ENCODE peak calls at places on chromosomes 16 and 17, in six cellular contexts. R is fibroblast of villous mesenchyme, M is astrocyte, G is A549, T is AG10803, W is colonic mucosa. A is an unnamed sample.

GRCh38 chr17:30824002-30824355 is 513 bp downstream of the CRLF3 start:
- DNase-seq in R (no peak), G (peak; percentile 64), T (no peak), W (no peak), M (no peak), A (no peak)

GRCh38 chr17:58605470-58605869 is 86.4 kb downstream of the TEX14 start:
- DNase-seq in W (no peak), T (no peak), M (no peak), R (no peak), G (no peak), A (no peak)

GRCh38 chr16:15553313-15554088 is 89.5 kb downstream of the MARF1 start:
- DNase-seq in G (no peak), T (peak; percentile 54), M (peak; percentile 16), R (no peak), W (no peak), A (peak; percentile 27)

GRCh38 chr16:89051521-89052166 is 42.0 kb upstream of the ACSF3 start:
- DNase-seq in G (no peak), W (no peak), R (no peak), M (no peak), T (no peak), A (no peak)

GRCh38 chr17:10744509-10745000 is 14.7 kb upstream of the TMEM220 start:
- DNase-seq in M (no peak), G (no peak), T (no peak), R (no peak), W (no peak), A (no peak)

GRCh38 chr17:16406742-16407674 is 8.4 kb upstream of the TRPV2 start:
- DNase-seq in G (peak; percentile 58), W (no peak), R (peak; percentile 37), M (peak; percentile 29), T (no peak), A (no peak)

GRCh38 chr17:9628509-9628908 is 16.8 kb upstream of the USP43 start:
- DNase-seq in R (no peak), W (peak; percentile 24), M (no peak), G (no peak), T (no peak), A (no peak)

GRCh38 chr17:57284984-57285646 is 28.8 kb downstream of the MSI2 start:
- DNase-seq in W (no peak), R (no peak), G (no peak), M (peak; percentile 47), T (no peak), A (no peak)

GRCh38 chr17:81002409-81003361 is 11.0 kb downstream of the CHMP6 start:
- DNase-seq in T (peak; percentile 52), M (peak; percentile 51), R (peak; percentile 65), G (no peak), W (peak; percentile 94), A (peak; percentile 85)

DNA sequence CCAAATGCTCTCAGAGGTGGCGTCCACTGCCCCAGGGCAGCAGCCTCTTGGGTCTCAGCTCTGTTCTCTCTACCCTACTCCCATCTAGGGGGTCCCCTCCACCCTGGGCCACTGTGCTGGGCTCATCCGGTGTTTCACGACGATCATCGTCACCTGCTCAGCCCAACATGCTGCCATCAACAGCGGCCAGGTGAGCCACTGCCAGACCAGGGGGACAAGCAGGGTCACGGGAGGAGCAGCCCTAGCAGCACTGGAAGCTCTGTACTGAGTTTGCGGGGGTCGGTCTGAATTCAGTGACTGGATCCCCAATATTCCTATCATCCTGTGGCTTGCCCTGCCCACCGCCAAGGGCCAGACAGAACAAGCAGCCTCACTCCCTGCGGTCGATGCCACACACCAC is 16.0 kb downstream of the ALOX12B start:
- DNase-seq in T (no peak), M (no peak), R (no peak), W (no peak), G (no peak), A (no peak)
- H3K4me3 ChIP-seq in T (no peak overlapping the region), M (no peak overlapping the region), R (no peak overlapping the region), W (no peak overlapping the region), G (no peak overlapping the region), A (no peak overlapping the region)

GRCh38 chr17:49191917-49192741 is 18.2 kb downstream of the GNGT2 start:
- DNase-seq in M (peak; percentile 70), T (peak; percentile 82), R (peak; percentile 84), W (peak; percentile 94), G (peak; percentile 75), A (peak; percentile 84)
- TF ChIP-seq CTCF in M (no peak), T (peak; percentile 46), R (peak; percentile 25), W (no peak), G (peak; percentile 70), A (peak; percentile 25)

DNA sequence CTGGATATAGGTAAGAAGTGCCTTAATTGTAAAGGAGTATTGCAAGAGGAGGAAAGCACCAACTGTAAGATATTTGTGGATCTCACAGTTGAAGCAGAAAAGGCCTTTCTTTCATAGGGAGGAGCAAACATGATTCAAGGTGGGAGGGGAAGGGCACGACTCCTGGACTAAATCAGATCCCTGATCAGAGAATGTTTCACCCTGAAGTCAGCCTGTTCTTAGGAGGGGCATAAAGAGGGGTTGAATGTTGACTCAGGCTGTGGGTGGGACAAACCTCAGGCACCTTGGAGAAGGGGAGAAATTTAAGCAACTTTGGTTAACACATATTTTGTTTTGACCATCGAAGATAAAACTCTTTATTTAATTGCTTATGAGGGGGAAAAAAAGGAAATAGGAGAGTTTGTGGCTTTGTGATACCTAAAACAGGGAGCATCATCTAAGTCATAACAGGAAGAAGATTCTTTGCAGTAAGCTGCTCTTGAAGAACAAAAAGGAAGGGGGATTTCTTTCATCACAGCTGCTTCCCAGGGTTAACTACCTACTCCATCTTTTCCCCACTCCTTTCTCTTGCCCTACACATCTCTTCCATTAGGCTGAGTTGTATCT is 158.6 kb upstream of the ZNF267 start:
- DNase-seq in T (no peak), G (no peak), M (no peak), R (no peak), W (no peak), A (no peak)
- H3K4me3 ChIP-seq in T (no peak overlapping the region), G (no peak overlapping the region), M (no peak overlapping the region), R (peak overlapping the region; percentile 5), W (no peak overlapping the region), A (no peak overlapping the region)

DNA sequence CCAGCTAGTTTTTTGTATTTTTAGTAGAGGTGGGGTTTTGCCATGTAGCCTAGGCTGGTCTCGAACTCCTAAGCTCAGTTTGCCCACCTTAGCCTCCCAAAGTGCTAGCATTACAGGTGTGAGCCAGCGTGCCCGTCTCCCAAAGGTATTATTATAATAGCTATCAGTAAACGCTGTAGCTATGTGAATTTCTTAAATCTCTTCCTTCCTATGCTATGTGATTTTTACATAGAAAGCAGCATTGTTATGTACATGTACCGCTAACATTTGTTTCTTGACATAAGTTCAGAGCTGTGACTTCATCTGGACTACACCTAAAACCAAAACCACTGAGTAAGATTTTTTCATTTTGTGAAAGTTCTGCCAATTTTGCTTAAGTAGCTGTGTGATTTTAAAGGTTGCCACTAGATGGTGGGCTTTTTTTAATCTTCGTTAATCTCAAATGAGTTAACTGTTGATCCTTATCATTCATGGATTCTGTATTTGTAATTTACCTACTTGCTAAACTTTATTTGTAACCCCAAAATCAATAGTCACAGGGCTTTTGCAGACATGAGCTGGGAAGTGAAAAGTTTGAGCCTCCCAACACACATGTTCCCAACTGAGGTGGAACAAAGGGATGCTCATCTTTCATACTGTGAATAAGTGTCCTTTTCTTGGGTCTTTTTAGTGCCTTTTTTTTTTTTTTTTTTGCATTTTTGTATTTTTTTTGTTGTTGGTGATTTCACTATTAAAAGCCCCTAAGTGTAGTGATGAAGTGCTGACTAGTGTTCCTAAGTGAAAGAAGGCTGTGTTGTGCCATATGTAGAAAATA is 21.9 kb downstream of the PRKAR1A start:
- DNase-seq in R (peak; percentile 64), G (no peak), T (peak; percentile 81), W (no peak), M (peak; percentile 35), A (peak; percentile 90)
- TF ChIP-seq CTCF in R (peak; percentile 51), G (peak; percentile 49), T (peak; percentile 65), W (no peak), M (peak; percentile 43), A (peak; percentile 53)

GRCh38 chr16:30567160-30567990 is 4.1 kb downstream of the ZNF688 start:
- DNase-seq in T (no peak), G (no peak), M (no peak), W (no peak), R (no peak), A (peak; percentile 18)

GRCh38 chr16:30571444-30572322 is at the start of gene ZNF688:
- DNase-seq in T (peak; percentile 99), G (peak; percentile 97), W (peak; percentile 96), R (peak; percentile 99), M (peak; percentile 96), A (peak; percentile 98)

GRCh38 chr16:30567991-30568638 is 3.4 kb downstream of the ZNF688 start:
- DNase-seq in R (peak; percentile 98), T (peak; percentile 78), M (peak; percentile 51), G (peak; percentile 45), W (no peak), A (peak; percentile 76)

GRCh38 chr16:30570621-30571443 is 682 bp downstream of the ZNF688 start:
- DNase-seq in W (no peak), G (no peak), T (peak; percentile 29), M (no peak), R (peak; percentile 40), A (peak; percentile 25)

DNA sequence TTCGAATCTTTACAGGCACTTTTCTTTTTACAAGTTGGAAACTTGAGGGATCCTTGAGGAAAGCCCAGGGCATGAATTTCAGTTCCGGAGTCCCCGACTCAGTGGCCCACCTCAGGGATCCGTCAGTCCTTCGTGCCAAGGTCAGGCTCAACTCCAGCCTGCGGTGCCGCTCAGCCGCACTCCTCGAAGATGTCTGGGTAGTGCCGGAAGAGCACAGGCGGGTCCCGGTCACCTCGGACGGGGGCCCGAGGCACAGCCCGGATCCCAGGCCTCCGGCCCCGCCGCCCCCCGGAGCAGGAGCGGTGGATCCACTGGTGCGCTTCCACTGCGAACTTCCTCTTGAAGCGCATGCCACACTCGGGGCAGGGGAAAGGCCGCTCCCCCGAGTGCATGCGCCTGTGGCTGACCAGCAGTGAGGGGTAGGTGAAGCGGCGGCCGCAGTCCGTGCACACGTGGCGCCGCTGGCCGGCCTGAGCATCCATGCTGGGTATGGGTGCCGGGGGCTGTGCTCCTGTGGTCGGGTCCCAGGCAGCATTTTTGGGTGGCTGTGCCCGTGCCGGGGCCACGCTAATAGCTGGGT is 1.7 kb downstream of the ZNF688 start:
- DNase-seq in G (no peak), M (no peak), W (no peak), R (no peak), T (no peak), A (no peak)
- H3K4me3 ChIP-seq in G (no peak overlapping the region), M (no peak overlapping the region), W (no peak overlapping the region), R (no peak overlapping the region), T (no peak overlapping the region), A (no peak overlapping the region)